ENCODE peak calls at places on chromosomes 7 and 10, in six cellular contexts. E is mesenchymal stem cell, S is IMR-90, B is H1, C is trophoblast cell, H is H9. A is an unnamed sample.

GRCh38 chr10:48442809-48443177 is 136.3 kb downstream of the MAPK8 start:
- DNase-seq in E (no peak), S (no peak), B (peak; percentile 37), C (no peak), H (peak; percentile 20), A (no peak)

GRCh38 chr7:102273749-102274712 is 12.6 kb upstream of the SH2B2 start:
- DNase-seq in E (peak; percentile 71), S (peak; percentile 83), B (no peak), C (no peak), H (peak; percentile 68), A (no peak)

GRCh38 chr7:94338921-94339371 is 55.7 kb upstream of the COL1A2 start:
- DNase-seq in E (peak; percentile 81), S (peak; percentile 83), B (no peak), C (no peak), H (no peak), A (no peak)

GRCh38 chr10:4431114-4431862 is 394.7 kb upstream of the AKR1E2 start:
- DNase-seq in E (peak; percentile 65), S (peak; percentile 88), B (no peak), C (peak; percentile 38), H (no peak), A (peak; percentile 17)

GRCh38 chr10:70381491-70382421 is 669 bp downstream of the LRRC20 start:
- DNase-seq in E (peak; percentile 60), S (peak; percentile 13), B (peak; percentile 89), C (no peak), H (peak; percentile 58), A (no peak)

GRCh38 chr7:22231141-22231540 is 125.8 kb downstream of the RAPGEF5 start:
- DNase-seq in E (no peak), S (no peak), B (no peak), C (no peak), H (no peak), A (no peak)

GRCh38 chr7:57646901-57647246 is 196.9 kb downstream of the ZNF716 start:
- DNase-seq in E (no peak), S (no peak), B (no peak), C (no peak), H (no peak), A (no peak)

GRCh38 chr10:27618906-27619305 is 114.8 kb downstream of the RAB18 start:
- DNase-seq in E (no peak), S (no peak), B (no peak), C (no peak), H (no peak), A (no peak)

GRCh38 chr10:102714621-102715455 is at the start of gene SFXN2:
- DNase-seq in E (no peak), S (no peak), B (no peak), C (no peak), H (no peak), A (no peak)

GRCh38 chr10:12538596-12538995 is 189.2 kb downstream of the CAMK1D start:
- DNase-seq in E (no peak), S (no peak), B (peak; percentile 26), C (no peak), H (no peak), A (no peak)

GRCh38 chr10:102280397-102281015 is 35.2 kb downstream of the GBF1 start:
- DNase-seq in E (peak; percentile 60), S (peak; percentile 21), B (no peak), C (no peak), H (no peak), A (no peak)

GRCh38 chr10:99993994-99994689 is 15.6 kb downstream of the DNMBP start:
- DNase-seq in E (peak; percentile 98), S (peak; percentile 95), B (no peak), C (peak; percentile 34), H (no peak), A (no peak)

GRCh38 chr7:8640671-8641070 is 207.3 kb downstream of the NXPH1 start:
- DNase-seq in E (no peak), S (no peak), B (no peak), C (no peak), H (no peak), A (no peak)

GRCh38 chr7:1979591-1980560 is 252.9 kb downstream of the MAD1L1 start:
- DNase-seq in E (no peak), S (no peak), B (no peak), C (no peak), H (peak; percentile 80), A (no peak)

GRCh38 chr10:58444336-58444735 is 59.1 kb downstream of the TFAM start:
- DNase-seq in E (no peak), S (no peak), B (no peak), C (no peak), H (no peak), A (no peak)
- H2AK5ac ChIP-seq in E (no peak overlapping the region), S (no peak overlapping the region), B (no peak overlapping the region), C (no peak overlapping the region), H (no peak overlapping the region), A (no peak overlapping the region)

GRCh38 chr7:132655071-132655761 is 78.9 kb upstream of the PLXNA4 start:
- DNase-seq in E (peak; percentile 59), S (no peak), B (peak; percentile 55), C (no peak), H (peak; percentile 53), A (no peak)
- H4K91ac ChIP-seq in E (peak overlapping the region; percentile 49), S (no peak overlapping the region), B (no peak overlapping the region), C (no peak overlapping the region), H (no peak overlapping the region), A (no peak overlapping the region)

DNA sequence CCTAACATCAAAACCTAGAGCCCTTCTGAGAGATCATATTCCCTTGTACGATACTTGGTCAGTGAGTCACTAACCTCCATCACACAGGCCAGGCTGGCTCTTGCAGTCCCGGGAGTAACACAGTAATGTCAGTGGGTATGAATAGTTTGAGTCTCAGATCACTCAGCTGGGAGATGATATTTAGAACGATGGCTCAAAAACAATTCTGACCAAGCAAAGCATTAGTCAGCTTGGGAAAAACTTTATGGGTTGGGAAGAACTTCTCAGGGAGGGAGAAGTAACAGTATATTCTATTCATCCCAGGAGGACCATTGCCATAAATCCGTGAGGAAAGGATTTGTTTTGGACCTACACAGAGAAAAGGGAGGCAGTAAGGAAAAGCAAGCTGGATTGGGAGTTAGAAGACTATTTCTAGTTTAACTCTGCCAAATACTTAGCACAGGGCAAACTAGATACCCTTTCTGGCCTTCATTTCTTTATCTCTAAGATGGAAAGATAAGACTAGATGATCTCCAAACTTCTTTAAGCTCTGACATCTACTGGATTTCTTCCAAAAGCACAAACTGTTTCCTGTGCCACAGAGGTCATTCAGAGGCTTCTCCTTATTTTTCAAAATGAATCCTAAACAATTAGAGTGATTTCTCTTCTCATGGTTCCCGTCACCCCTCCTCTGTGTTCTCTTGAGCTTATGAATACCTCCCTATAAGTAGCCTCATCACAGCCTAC is 179.2 kb downstream of the REEP3 start:
- DNase-seq in E (peak; percentile 96), S (peak; percentile 99), B (no peak), C (peak; percentile 52), H (no peak), A (no peak)
- H3K27ac ChIP-seq in E (peak overlapping the region; percentile 85), S (peak overlapping the region; percentile 7), B (no peak overlapping the region), C (no peak overlapping the region), H (no peak overlapping the region), A (no peak overlapping the region)

DNA sequence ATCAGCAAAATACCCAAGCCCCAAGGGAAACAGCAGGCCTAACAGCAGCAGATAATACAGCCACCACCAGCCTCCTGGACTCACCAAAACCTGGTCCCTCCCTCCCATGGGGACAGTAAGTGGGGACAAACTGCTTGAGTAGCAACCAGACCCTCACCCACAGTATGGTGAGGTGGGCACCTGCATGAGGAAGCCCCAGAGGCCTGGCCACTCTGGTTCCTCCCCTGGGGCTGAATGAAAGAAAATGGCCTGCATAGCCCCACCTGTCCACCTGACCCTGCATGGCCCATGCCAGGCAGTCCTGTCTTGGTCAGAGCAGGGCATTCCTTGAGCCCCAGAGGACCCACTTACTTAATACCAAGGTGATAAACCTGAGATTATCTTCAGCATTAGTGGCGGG is 13.0 kb upstream of the C10orf90 start:
- DNase-seq in E (no peak), S (no peak), B (no peak), C (no peak), H (no peak), A (no peak)
- H2AK5ac ChIP-seq in E (no peak overlapping the region), S (no peak overlapping the region), B (no peak overlapping the region), C (no peak overlapping the region), H (no peak overlapping the region), A (peak overlapping the region; percentile 70)

DNA sequence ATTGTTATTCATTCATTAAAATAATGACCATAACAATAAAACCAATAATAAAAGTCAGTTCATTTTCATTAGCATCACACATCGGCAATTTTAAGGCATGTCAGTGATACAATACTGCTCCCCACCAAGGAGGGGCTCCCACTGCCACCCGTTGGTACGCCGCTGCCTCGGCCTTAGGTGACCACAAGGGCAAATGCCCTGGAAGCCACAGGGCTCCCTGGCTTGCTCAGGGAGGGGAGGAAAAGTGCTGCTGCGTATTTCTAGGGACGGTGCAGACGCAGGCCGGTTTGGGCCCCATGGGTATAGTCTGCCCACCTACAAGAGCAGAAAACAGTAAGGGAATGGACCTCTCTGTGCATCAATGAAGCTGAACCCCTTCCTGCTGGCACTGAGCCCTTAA is 85.1 kb downstream of the SLIT1 start:
- DNase-seq in E (no peak), S (no peak), B (no peak), C (no peak), H (no peak), A (no peak)
- H4K91ac ChIP-seq in E (no peak overlapping the region), S (no peak overlapping the region), B (peak overlapping the region; percentile 41), C (no peak overlapping the region), H (no peak overlapping the region), A (no peak overlapping the region)

GRCh38 chr7:137820677-137821420 is 25.9 kb downstream of the DGKI start:
- DNase-seq in E (peak; percentile 12), S (peak; percentile 83), B (peak; percentile 59), C (no peak), H (peak; percentile 80), A (peak; percentile 79)

GRCh38 chr7:137816696-137817320 is 30.0 kb downstream of the DGKI start:
- DNase-seq in E (peak; percentile 1), S (no peak), B (no peak), C (no peak), H (no peak), A (no peak)

GRCh38 chr7:137825489-137825888 is 21.3 kb downstream of the DGKI start:
- DNase-seq in E (no peak), S (no peak), B (no peak), C (no peak), H (no peak), A (no peak)

GRCh38 chr7:137818036-137818435 is 28.7 kb downstream of the DGKI start:
- DNase-seq in E (peak; percentile 60), S (peak; percentile 67), B (no peak), C (no peak), H (no peak), A (no peak)

GRCh38 chr7:137820156-137820555 is 26.6 kb downstream of the DGKI start:
- DNase-seq in E (no peak), S (no peak), B (no peak), C (no peak), H (no peak), A (no peak)
- H3K27ac ChIP-seq in E (no peak overlapping the region), S (no peak overlapping the region), B (no peak overlapping the region), C (no peak overlapping the region), H (no peak overlapping the region), A (peak overlapping the region; percentile 96)

A was measured in neuronal stem cell.